ENCODE peak calls at places on chromosomes 5 and 9, in six cellular contexts. One of them, this sample, is unnamed. For H3K4me1, the result is how much of the 10 kb centered on the place peaks cover.

GRCh38 chr5:77355751-77356150 is 136.4 kb downstream of the WDR41 start:
- DNase-seq in left ventricle myocardium inferior: no peak
- DNase-seq in right cardiac atrium: no peak
- DNase-seq in K562: no peak
- DNase-seq in CD8-positive, alpha-beta memory T cell: no peak
- DNase-seq in OCI-LY7: no peak
- DNase-seq in this sample: no peak

GRCh38 chr9:132245465-132245864 is 83.6 kb downstream of the NTNG2 start:
- DNase-seq in left ventricle myocardium inferior: no peak
- DNase-seq in right cardiac atrium: no peak
- DNase-seq in K562: no peak
- DNase-seq in CD8-positive, alpha-beta memory T cell: no peak
- DNase-seq in OCI-LY7: no peak
- DNase-seq in this sample: no peak

GRCh38 chr5:149049371-149049781 is 13.5 kb downstream of the SH3TC2 start:
- DNase-seq in left ventricle myocardium inferior: no peak
- DNase-seq in right cardiac atrium: no peak
- DNase-seq in K562: no peak
- DNase-seq in CD8-positive, alpha-beta memory T cell: no peak
- DNase-seq in OCI-LY7: no peak
- DNase-seq in this sample: no peak

GRCh38 chr5:43855418-43855817 is 252.4 kb downstream of the NNT start:
- DNase-seq in left ventricle myocardium inferior: no peak
- DNase-seq in right cardiac atrium: no peak
- DNase-seq in K562: no peak
- DNase-seq in CD8-positive, alpha-beta memory T cell: no peak
- DNase-seq in OCI-LY7: no peak
- DNase-seq in this sample: no peak

GRCh38 chr5:109585012-109585599 is 104.6 kb upstream of the MAN2A1 start:
- DNase-seq in left ventricle myocardium inferior: no peak
- DNase-seq in right cardiac atrium: no peak
- DNase-seq in K562: no peak
- DNase-seq in CD8-positive, alpha-beta memory T cell: no peak
- DNase-seq in OCI-LY7: no peak
- DNase-seq in this sample: no peak

GRCh38 chr9:137030528-137030927 is 1.4 kb downstream of the FUT7 start:
- DNase-seq in left ventricle myocardium inferior: no peak
- DNase-seq in right cardiac atrium: no peak
- DNase-seq in K562: no peak
- DNase-seq in CD8-positive, alpha-beta memory T cell: peak
- DNase-seq in OCI-LY7: peak
- DNase-seq in this sample: no peak

GRCh38 chr9:92350129-92350739 is 24.5 kb downstream of the CENPP start:
- DNase-seq in left ventricle myocardium inferior: no peak
- DNase-seq in right cardiac atrium: no peak
- DNase-seq in K562: no peak
- DNase-seq in CD8-positive, alpha-beta memory T cell: no peak
- DNase-seq in OCI-LY7: no peak
- DNase-seq in this sample: no peak

GRCh38 chr5:141512390-141513020 is 23.6 kb downstream of the PCDHGC5 start:
- DNase-seq in left ventricle myocardium inferior: peak
- DNase-seq in right cardiac atrium: peak
- DNase-seq in K562: peak
- DNase-seq in CD8-positive, alpha-beta memory T cell: peak
- DNase-seq in OCI-LY7: peak
- DNase-seq in this sample: peak

GRCh38 chr5:58199087-58199486 is 260.8 kb downstream of the PLK2 start:
- DNase-seq in left ventricle myocardium inferior: no peak
- DNase-seq in right cardiac atrium: no peak
- DNase-seq in K562: no peak
- DNase-seq in CD8-positive, alpha-beta memory T cell: no peak
- DNase-seq in OCI-LY7: no peak
- DNase-seq in this sample: no peak

GRCh38 chr5:178793696-178794095 is 63.2 kb upstream of the ZNF354A start:
- DNase-seq in left ventricle myocardium inferior: no peak
- DNase-seq in right cardiac atrium: no peak
- DNase-seq in K562: no peak
- DNase-seq in CD8-positive, alpha-beta memory T cell: no peak
- DNase-seq in OCI-LY7: no peak
- DNase-seq in this sample: peak

GRCh38 chr9:522190-522589 is 307.5 kb downstream of the DOCK8 start:
- DNase-seq in left ventricle myocardium inferior: no peak
- DNase-seq in right cardiac atrium: no peak
- DNase-seq in K562: no peak
- DNase-seq in CD8-positive, alpha-beta memory T cell: no peak
- DNase-seq in OCI-LY7: no peak
- DNase-seq in this sample: no peak

GRCh38 chr5:127227881-127228280 is 62.7 kb upstream of the MEGF10 start:
- DNase-seq in left ventricle myocardium inferior: no peak
- DNase-seq in right cardiac atrium: no peak
- DNase-seq in K562: no peak
- DNase-seq in CD8-positive, alpha-beta memory T cell: no peak
- DNase-seq in OCI-LY7: no peak
- DNase-seq in this sample: no peak

GRCh38 chr5:127233590-127233989 is 57.0 kb upstream of the MEGF10 start:
- DNase-seq in left ventricle myocardium inferior: no peak
- DNase-seq in right cardiac atrium: no peak
- DNase-seq in K562: no peak
- DNase-seq in CD8-positive, alpha-beta memory T cell: no peak
- DNase-seq in OCI-LY7: no peak
- DNase-seq in this sample: no peak

GRCh38 chr5:127231118-127231517 is 59.5 kb upstream of the MEGF10 start:
- DNase-seq in left ventricle myocardium inferior: no peak
- DNase-seq in right cardiac atrium: no peak
- DNase-seq in K562: no peak
- DNase-seq in CD8-positive, alpha-beta memory T cell: no peak
- DNase-seq in OCI-LY7: no peak
- DNase-seq in this sample: no peak

GRCh38 chr5:127229185-127229889 is 61.3 kb upstream of the MEGF10 start:
- DNase-seq in left ventricle myocardium inferior: peak
- DNase-seq in right cardiac atrium: peak
- DNase-seq in K562: peak
- DNase-seq in CD8-positive, alpha-beta memory T cell: peak
- DNase-seq in OCI-LY7: no peak
- DNase-seq in this sample: peak

DNA sequence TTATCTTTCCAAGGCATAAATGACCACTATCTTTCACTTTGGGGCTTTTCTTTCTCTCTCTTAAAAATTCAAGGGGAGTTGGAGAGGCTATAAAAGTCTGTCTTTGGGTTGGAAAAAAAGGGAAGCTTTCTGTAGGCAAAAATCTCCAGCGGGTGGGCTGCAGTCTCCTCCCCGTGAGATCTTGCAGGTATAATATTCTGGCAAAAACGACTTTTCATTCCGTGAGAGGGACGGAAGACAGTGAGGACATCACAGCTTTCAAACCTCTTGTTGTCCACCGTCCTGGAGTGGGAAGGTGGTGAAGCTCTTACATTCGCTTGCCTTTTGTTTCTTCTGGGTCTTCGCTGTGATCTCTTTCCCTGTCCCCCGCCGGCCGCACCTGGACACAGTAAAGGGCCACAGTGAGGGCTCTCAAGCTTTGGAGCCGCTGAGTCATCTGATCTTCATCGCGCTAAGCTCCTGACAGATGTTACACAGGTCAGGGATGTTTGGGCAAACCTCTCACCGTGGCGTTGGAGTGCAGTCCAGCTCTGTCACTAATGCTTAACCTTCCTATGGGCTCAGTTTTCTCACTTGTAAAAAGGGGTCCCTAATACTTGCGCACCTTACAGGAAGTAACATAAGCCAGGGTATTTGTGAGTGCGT is 61.9 kb upstream of the MEGF10 start:
- DNase-seq in left ventricle myocardium inferior: no peak
- DNase-seq in right cardiac atrium: no peak
- DNase-seq in K562: peak
- DNase-seq in CD8-positive, alpha-beta memory T cell: no peak
- DNase-seq in OCI-LY7: no peak
- DNase-seq in this sample: no peak
- H3K4me3 ChIP-seq in left ventricle myocardium inferior: peak
- H3K4me3 ChIP-seq in right cardiac atrium: peak
- H3K4me3 ChIP-seq in K562: peak
- H3K4me3 ChIP-seq in CD8-positive, alpha-beta memory T cell: peak
- H3K4me3 ChIP-seq in OCI-LY7: no peak
- H3K4me3 ChIP-seq in this sample: peak

GRCh38 chr9:127717766-127718165 is 1.9 kb downstream of the TTC16 start:
- DNase-seq in left ventricle myocardium inferior: no peak
- DNase-seq in right cardiac atrium: no peak
- DNase-seq in K562: no peak
- DNase-seq in CD8-positive, alpha-beta memory T cell: no peak
- DNase-seq in OCI-LY7: no peak
- DNase-seq in this sample: no peak

GRCh38 chr9:127714020-127714835 is 1.2 kb downstream of the PTRH1 start:
- DNase-seq in left ventricle myocardium inferior: no peak
- DNase-seq in right cardiac atrium: no peak
- DNase-seq in K562: no peak
- DNase-seq in CD8-positive, alpha-beta memory T cell: no peak
- DNase-seq in OCI-LY7: no peak
- DNase-seq in this sample: no peak

GRCh38 chr9:127716412-127716811 is 533 bp downstream of the TTC16 start:
- DNase-seq in left ventricle myocardium inferior: no peak
- DNase-seq in right cardiac atrium: no peak
- DNase-seq in K562: no peak
- DNase-seq in CD8-positive, alpha-beta memory T cell: no peak
- DNase-seq in OCI-LY7: no peak
- DNase-seq in this sample: no peak

GRCh38 chr9:127714916-127715442 is 484 bp downstream of the PTRH1 start:
- DNase-seq in left ventricle myocardium inferior: peak
- DNase-seq in right cardiac atrium: peak
- DNase-seq in K562: peak
- DNase-seq in CD8-positive, alpha-beta memory T cell: no peak
- DNase-seq in OCI-LY7: no peak
- DNase-seq in this sample: no peak

DNA sequence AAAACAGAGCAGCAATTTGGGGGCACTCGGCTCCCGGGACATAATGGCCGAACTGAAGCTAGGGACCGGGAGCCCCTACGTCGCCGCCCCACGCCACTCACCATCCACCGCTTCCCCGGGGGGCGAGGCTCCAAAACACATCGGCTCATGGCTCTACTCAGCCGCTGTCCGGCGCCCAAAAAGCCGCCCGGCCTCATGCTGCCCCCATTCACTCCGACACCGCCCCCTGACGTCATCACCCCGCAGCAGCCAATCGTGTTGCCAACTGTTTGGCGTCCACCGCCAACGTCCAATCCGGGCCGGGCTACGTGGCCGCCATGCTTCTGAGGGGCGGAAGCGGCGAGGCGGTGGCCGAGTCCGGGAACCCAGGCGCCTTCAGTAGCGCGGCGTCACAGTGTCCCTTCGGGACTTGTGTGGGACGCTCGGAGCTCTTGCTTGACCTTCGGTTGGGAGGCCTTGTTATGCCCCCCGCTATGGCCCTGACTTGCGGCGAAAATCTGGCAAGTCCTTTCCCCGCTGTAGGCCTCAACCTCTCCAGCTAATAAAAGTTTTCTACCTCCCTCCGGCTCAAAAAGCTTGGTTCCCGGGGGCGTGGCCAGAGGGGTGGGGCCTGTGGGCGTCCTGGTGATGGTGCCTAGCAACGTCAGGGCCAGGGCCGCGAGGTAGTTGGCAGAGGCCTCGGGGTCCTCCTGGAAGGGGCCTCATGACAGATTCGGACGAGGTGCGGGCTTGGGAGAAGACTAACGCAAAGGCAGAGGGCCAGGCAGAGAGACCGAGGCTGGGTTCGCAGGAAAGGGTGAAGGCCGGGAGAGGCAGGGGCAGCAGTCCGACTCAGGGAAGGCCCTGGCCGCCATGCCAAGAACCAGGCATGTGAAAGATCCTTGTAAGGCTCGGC is at the start of the genes PTRH1 and TTC16:
- DNase-seq in left ventricle myocardium inferior: peak
- DNase-seq in right cardiac atrium: peak
- DNase-seq in K562: peak
- DNase-seq in CD8-positive, alpha-beta memory T cell: peak
- DNase-seq in OCI-LY7: peak
- DNase-seq in this sample: peak
- H3K4me1 ChIP-seq in left ventricle myocardium inferior: under half
- H3K4me1 ChIP-seq in right cardiac atrium: under half
- H3K4me1 ChIP-seq in K562: under half
- H3K4me1 ChIP-seq in CD8-positive, alpha-beta memory T cell: under half
- H3K4me1 ChIP-seq in OCI-LY7: under half
- H3K4me1 ChIP-seq in this sample: under half

GRCh38 chr9:129500166-129500862 is 120.6 kb downstream of the C9orf50 start:
- DNase-seq in left ventricle myocardium inferior: no peak
- DNase-seq in right cardiac atrium: peak
- DNase-seq in K562: no peak
- DNase-seq in CD8-positive, alpha-beta memory T cell: no peak
- DNase-seq in OCI-LY7: no peak
- DNase-seq in this sample: no peak
- H3K27ac ChIP-seq in left ventricle myocardium inferior: peak
- H3K27ac ChIP-seq in right cardiac atrium: peak
- H3K27ac ChIP-seq in K562: no peak
- H3K27ac ChIP-seq in CD8-positive, alpha-beta memory T cell: no peak
- H3K27ac ChIP-seq in OCI-LY7: no peak
- H3K27ac ChIP-seq in this sample: peak

DNA sequence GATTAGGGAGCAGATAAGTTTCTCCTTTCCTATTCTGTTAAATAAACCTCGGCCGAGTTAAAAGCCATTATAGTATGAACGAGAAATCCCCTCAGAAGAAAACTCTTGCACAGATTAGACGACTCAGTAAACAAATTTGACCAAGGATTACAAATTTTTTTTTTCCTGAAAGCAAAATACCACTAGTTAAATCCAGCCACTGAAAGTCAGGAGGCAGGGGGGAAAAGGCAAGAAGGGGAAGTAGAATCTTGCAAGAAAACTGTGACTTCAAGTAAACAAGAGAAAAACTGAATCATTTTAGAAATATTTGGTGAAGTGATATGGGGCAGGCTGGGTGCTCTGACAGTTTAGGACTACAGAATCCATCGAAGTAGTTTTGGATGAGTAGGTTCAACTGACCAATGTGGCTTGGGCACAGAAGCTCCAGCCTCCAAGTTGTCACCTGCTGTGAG is 251.0 kb downstream of the DENND1A start:
- DNase-seq in left ventricle myocardium inferior: no peak
- DNase-seq in right cardiac atrium: no peak
- DNase-seq in K562: no peak
- DNase-seq in CD8-positive, alpha-beta memory T cell: no peak
- DNase-seq in OCI-LY7: no peak
- DNase-seq in this sample: no peak
- H3K4me3 ChIP-seq in left ventricle myocardium inferior: no peak
- H3K4me3 ChIP-seq in right cardiac atrium: no peak
- H3K4me3 ChIP-seq in K562: no peak
- H3K4me3 ChIP-seq in CD8-positive, alpha-beta memory T cell: no peak
- H3K4me3 ChIP-seq in OCI-LY7: peak
- H3K4me3 ChIP-seq in this sample: no peak

This sample was measured in aorta.